ENCODE peak calls at places on chromosomes 4 and X, in four cellular contexts. E is testis, H is tibial artery, Z is HCT116. C is an unnamed sample.
A peak's percentile ranks its signal among the peaks of the same experiment; 100 is the strongest.

GRCh38 chr4:78938474-78938867 is 767 bp downstream of the PAQR3 start:
- DNase-seq in E (no peak), H (no peak), Z (no peak), C (no peak)

GRCh38 chr4:143286058-143286457 is 50.6 kb upstream of the GAB1 start:
- DNase-seq in E (no peak), H (no peak), Z (no peak), C (no peak)

GRCh38 chr4:37891221-37892159 is 606 bp downstream of the TBC1D1 start:
- DNase-seq in E (peak; percentile 47), H (peak; percentile 83), Z (no peak), C (no peak)

GRCh38 chrX:132077912-132078311 is 49.9 kb downstream of the FRMD7 start:
- DNase-seq in E (no peak), H (no peak), Z (no peak), C (no peak)

GRCh38 chr4:76782837-76783236 is 115.1 kb downstream of the SOWAHB start:
- DNase-seq in E (no peak), H (no peak), Z (no peak), C (no peak)

GRCh38 chr4:47873877-47874571 is 36.2 kb upstream of the CORIN start:
- DNase-seq in E (no peak), H (no peak), Z (no peak), C (no peak)

GRCh38 chr4:159146454-159146853 is 43.6 kb downstream of the RAPGEF2 start:
- DNase-seq in E (no peak), H (no peak), Z (no peak), C (no peak)

GRCh38 chrX:9612146-9612505 is 147.3 kb downstream of the TBL1X start:
- DNase-seq in E (no peak), H (no peak), Z (no peak), C (no peak)

GRCh38 chr4:158129649-158130048 is 43.2 kb downstream of the GASK1B start:
- DNase-seq in E (no peak), H (no peak), Z (no peak), C (no peak)

GRCh38 chrX:76850851-76851250 is 423.3 kb downstream of the MAGEE1 start:
- DNase-seq in E (peak; percentile 12), H (no peak), Z (no peak), C (peak; percentile 2)

GRCh38 chr4:2671267-2671895 is 84.8 kb downstream of the TNIP2 start:
- DNase-seq in E (no peak), H (no peak), Z (no peak), C (no peak)

GRCh38 chr4:2662598-2662997 is 93.5 kb downstream of the TNIP2 start:
- DNase-seq in E (no peak), H (no peak), Z (no peak), C (no peak)

GRCh38 chr4:2663275-2663674 is 92.9 kb downstream of the TNIP2 start:
- DNase-seq in E (no peak), H (no peak), Z (no peak), C (no peak)

GRCh38 chr4:2667428-2667827 is 88.7 kb downstream of the TNIP2 start:
- DNase-seq in E (no peak), H (no peak), Z (no peak), C (no peak)

DNA sequence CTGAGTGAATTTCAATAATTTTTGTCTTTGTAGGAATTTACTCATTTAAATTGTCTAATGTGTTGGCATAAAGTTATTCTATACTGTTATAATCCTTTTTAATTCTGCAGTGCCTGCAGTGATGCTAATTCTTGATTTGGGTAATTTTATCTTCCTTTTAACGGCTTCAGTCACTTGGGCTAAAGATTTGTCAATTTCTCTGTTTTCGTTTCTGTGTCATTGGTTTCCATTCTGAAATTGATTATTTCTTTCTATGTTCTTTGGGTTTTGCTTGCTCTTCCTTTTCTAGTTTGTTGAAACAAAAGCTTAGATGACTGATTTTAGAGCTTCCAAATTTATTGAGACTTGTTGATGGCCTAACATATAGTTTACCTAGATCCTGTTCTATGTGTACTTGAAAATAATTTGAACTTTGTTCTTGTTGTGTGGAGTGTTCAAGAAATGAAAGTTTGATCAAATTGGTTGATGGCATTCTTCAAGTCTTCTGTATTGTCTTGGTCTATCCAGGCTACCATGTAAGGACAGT is 89.4 kb downstream of the TNIP2 start:
- DNase-seq in E (no peak), H (no peak), Z (no peak), C (no peak)
- H3K4me3 ChIP-seq in E (no peak overlapping the region), H (no peak overlapping the region), Z (no peak overlapping the region), C (no peak overlapping the region)

GRCh38 chr4:683982-684571 is 4.9 kb downstream of the SLC49A3 start:
- DNase-seq in E (peak; percentile 90), H (no peak), Z (peak; percentile 51), C (peak; percentile 83)
- TF ChIP-seq CTCF in E (peak; percentile 71), H (peak; percentile 32), Z (peak; percentile 94), C (peak; percentile 78)

GRCh38 chr4:84825701-84826100 is 140.8 kb downstream of the WDFY3 start:
- DNase-seq in E (no peak), H (no peak), Z (no peak), C (no peak)

GRCh38 chr4:84821064-84821463 is 145.4 kb downstream of the WDFY3 start:
- DNase-seq in E (no peak), H (no peak), Z (no peak), C (no peak)

GRCh38 chr4:84826681-84827080 is 139.8 kb downstream of the WDFY3 start:
- DNase-seq in E (no peak), H (no peak), Z (no peak), C (no peak)
- H3K4me3 ChIP-seq in E (no peak overlapping the region), H (no peak overlapping the region), Z (no peak overlapping the region), C (no peak overlapping the region)

DNA sequence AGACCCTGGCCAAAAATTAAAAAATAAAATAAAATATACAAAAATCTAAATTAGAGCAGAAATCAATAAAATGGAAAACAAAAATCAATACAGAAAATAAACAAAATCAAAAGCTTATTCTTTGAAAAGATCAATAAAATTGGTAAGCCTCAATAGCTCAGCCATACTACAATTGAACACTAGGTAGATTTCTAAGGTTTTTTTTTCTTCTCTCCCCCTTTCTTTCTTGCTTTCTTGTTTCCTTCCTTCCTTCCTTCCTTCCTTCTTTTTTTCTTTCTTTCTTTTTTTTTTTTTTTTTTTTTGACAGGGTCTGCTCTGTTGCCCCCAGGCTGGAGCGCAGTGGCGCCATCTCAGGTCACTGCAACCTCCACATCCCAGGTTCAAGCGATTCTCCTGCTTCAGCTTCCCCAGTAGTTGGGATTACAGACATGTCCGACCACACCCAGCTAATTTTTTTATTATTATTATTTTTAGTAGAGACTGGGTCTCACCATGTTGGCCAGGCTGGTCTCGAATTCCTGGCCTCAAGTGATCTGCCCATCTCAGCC is 23.4 kb upstream of the PPP3CA start:
- DNase-seq in E (no peak), H (no peak), Z (no peak), C (peak; percentile 15)
- TF ChIP-seq CTCF in E (no peak), H (no peak), Z (peak; percentile 33), C (peak; percentile 16)

GRCh38 chrX:38804481-38805293 is 3.4 kb downstream of the MID1IP1 start:
- DNase-seq in E (no peak), H (peak; percentile 64), Z (no peak), C (peak; percentile 40)

GRCh38 chrX:38807873-38808272 is 6.6 kb downstream of the MID1IP1 start:
- DNase-seq in E (no peak), H (no peak), Z (no peak), C (no peak)

GRCh38 chrX:38806054-38806389 is 4.8 kb downstream of the MID1IP1 start:
- DNase-seq in E (peak; percentile 37), H (no peak), Z (no peak), C (peak; percentile 30)

GRCh38 chrX:38805294-38806053 is 4.2 kb downstream of the MID1IP1 start:
- DNase-seq in E (peak; percentile 28), H (peak; percentile 87), Z (no peak), C (peak; percentile 54)

DNA sequence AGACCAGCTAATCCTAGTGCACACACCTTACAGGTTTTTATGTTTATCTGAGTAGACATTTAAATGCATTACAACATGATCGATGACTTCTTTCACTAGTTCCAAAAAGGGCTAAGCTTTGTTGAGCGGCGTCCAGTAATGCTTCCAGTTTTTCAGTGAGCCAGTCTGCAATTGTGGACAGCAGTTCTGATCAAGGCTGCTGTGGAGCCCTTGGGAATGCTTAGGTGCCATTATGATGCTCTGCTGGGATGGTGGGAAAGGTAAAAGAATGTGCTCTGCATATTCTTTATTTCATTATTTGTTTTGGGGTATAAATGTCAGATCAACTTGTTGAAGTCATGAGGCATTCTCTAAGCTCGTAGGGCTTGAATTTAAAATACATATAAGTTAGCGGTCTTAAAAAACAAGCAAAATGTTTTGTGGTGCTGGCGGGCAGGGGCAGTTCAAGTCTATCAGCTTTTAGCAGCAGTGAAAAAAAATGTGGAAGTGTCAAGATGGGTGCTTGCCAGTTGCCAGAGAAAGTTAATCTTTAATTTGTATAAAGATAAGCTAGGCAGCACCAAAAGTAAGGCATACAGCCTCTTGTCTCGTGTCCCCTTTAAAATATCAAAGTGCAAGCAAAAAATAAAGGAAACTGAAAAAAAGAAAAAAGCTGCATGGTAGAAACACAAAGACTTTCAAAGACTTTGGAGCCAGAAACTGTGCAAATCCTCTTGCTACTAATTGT is 5.8 kb downstream of the MID1IP1 start:
- DNase-seq in E (no peak), H (no peak), Z (no peak), C (no peak)
- H3K4me3 ChIP-seq in E (peak overlapping the region; percentile 80), H (no peak overlapping the region), Z (peak overlapping the region; percentile 77), C (peak overlapping the region; percentile 82)

GRCh38 chrX:46179748-46180147 is 365.5 kb downstream of the ZNF674 start:
- DNase-seq in E (no peak), H (no peak), Z (peak; percentile 36), C (no peak)
- TF ChIP-seq CTCF in E (no peak), H (no peak), Z (no peak), C (no peak)